ENCODE peak calls at places on chromosomes 11 and 22, in four cellular contexts. E, A, M and K are unnamed samples.

GRCh38 chr11:122637538-122637937 is 18.0 kb upstream of the UBASH3B start:
- DNase-seq in A (no peak), E (no peak), M (no peak), K (no peak)

GRCh38 chr11:80084614-80085013 is 643.8 kb upstream of the TENM4 start:
- DNase-seq in A (no peak), M (no peak), E (no peak), K (no peak)

GRCh38 chr11:26621147-26621546 is 49.1 kb upstream of the MUC15 start:
- DNase-seq in E (no peak), M (no peak), A (no peak), K (no peak)

GRCh38 chr22:19635644-19636043 is 78.7 kb upstream of the SEPTIN5 start:
- DNase-seq in E (no peak), A (no peak), M (no peak), K (no peak)

GRCh38 chr22:49670610-49671330 is 156.9 kb downstream of the BRD1 start:
- DNase-seq in E (peak), M (peak), A (no peak), K (no peak)

GRCh38 chr22:21038405-21038804 is 6.0 kb upstream of the SLC7A4 start:
- DNase-seq in E (no peak), M (no peak), A (no peak), K (no peak)

GRCh38 chr22:35697142-35697541 is 20.5 kb upstream of the APOL5 start:
- DNase-seq in E (no peak), A (peak), M (peak), K (no peak)

GRCh38 chr11:105720096-105720495 is 110.2 kb downstream of the GRIA4 start:
- DNase-seq in A (no peak), E (no peak), M (no peak), K (no peak)

GRCh38 chr22:23315341-23315917 is 135.1 kb downstream of the BCR start:
- DNase-seq in E (peak), M (peak), A (peak), K (no peak)

GRCh38 chr11:133038850-133039249 is 493.5 kb downstream of the OPCML start:
- DNase-seq in M (no peak), E (no peak), A (no peak), K (no peak)

GRCh38 chr11:48031602-48032001 is 51.2 kb downstream of the PTPRJ start:
- DNase-seq in E (no peak), M (no peak), A (no peak), K (no peak)

GRCh38 chr11:134199531-134199930 is 24.2 kb downstream of the NCAPD3 start:
- DNase-seq in M (no peak), A (no peak), E (no peak), K (no peak)

GRCh38 chr11:79013509-79013908 is 427.3 kb downstream of the TENM4 start:
- DNase-seq in E (no peak), A (no peak), M (no peak), K (no peak)

GRCh38 chr11:76568144-76568543 is 102.4 kb downstream of the LRRC32 start:
- DNase-seq in M (no peak), A (no peak), E (no peak), K (no peak)

GRCh38 chr11:46808804-46809431 is 37.2 kb downstream of the CKAP5 start:
- DNase-seq in M (no peak), E (no peak), A (peak), K (peak)

GRCh38 chr11:34609850-34610249 is 11.0 kb upstream of the EHF start:
- DNase-seq in A (no peak), M (no peak), E (no peak), K (no peak)

GRCh38 chr11:60950024-60950423 is 2.0 kb downstream of the SLC15A3 start:
- DNase-seq in A (no peak), E (no peak), M (no peak), K (no peak)

GRCh38 chr11:2987881-2988280 is 4.2 kb downstream of the NAP1L4 start:
- DNase-seq in M (peak), E (no peak), A (peak), K (no peak)

GRCh38 chr11:61771195-61771894 is 18.9 kb downstream of the MYRF start:
- DNase-seq in A (no peak), M (no peak), E (no peak), K (no peak)

GRCh38 chr11:120893431-120894206 is 130.3 kb upstream of the TBCEL start:
- DNase-seq in E (no peak), A (no peak), M (no peak), K (no peak)

GRCh38 chr11:9144828-9145227 is 53.4 kb upstream of the SCUBE2 start:
- DNase-seq in E (no peak), A (no peak), M (no peak), K (no peak)

GRCh38 chr11:1336836-1337646 is 27.6 kb upstream of the TOLLIP start:
- DNase-seq in A (peak), E (peak), M (peak), K (no peak)

GRCh38 chr11:113082501-113082900 is 121.3 kb downstream of the NCAM1 start:
- DNase-seq in A (no peak), E (no peak), M (no peak), K (no peak)

GRCh38 chr11:3130269-3131071 is 34.6 kb downstream of the OSBPL5 start:
- DNase-seq in A (no peak), M (no peak), E (no peak), K (no peak)

GRCh38 chr11:124811423-124812125 is 11.4 kb upstream of the MSANTD2 start:
- DNase-seq in A (no peak), E (no peak), M (no peak), K (no peak)

GRCh38 chr11:71499125-71499524 is 27.9 kb upstream of the KRTAP5-7 start:
- DNase-seq in A (no peak), E (no peak), M (no peak), K (no peak)

GRCh38 chr11:124762624-124763155 is 600 bp upstream of the ESAM start:
- DNase-seq in M (peak), A (no peak), E (no peak), K (peak)

GRCh38 chr11:101914349-101914736 is 467 bp upstream of the CEP126 start:
- DNase-seq in E (no peak), A (no peak), M (no peak), K (no peak)

GRCh38 chr11:61968758-61969390 is 1.4 kb upstream of the FTH1 start:
- DNase-seq in M (no peak), A (no peak), E (no peak), K (no peak)